ENCODE peak calls at places on chromosomes 4 and X, in nine cellular contexts. D is pancreas; P is tibial artery; L is transverse colon; X is uterus; U is CD8-positive, alpha-beta T cell; Y is stomach; F is esophagus squamous epithelium; T is mesenchymal stem cell. O is an unnamed sample. For H3K9me3, the result is how much of the 10 kb centered on the place peaks cover.

GRCh38 chrX:150219374-150220185 is 143.5 kb upstream of the MAMLD1 start:
- DNase-seq in D (no peak), P (no peak), L (no peak), X (no peak), U (no peak), Y (no peak), F (no peak), T (peak), O (no peak)

GRCh38 chrX:44937606-44938005 is 64.6 kb downstream of the KDM6A start:
- DNase-seq in D (no peak), P (no peak), L (no peak), X (no peak), U (no peak), Y (no peak), F (no peak), T (no peak), O (no peak)

GRCh38 chr4:15396157-15396800 is 31.6 kb upstream of the C1QTNF7 start:
- DNase-seq in D (no peak), P (no peak), L (peak), X (no peak), U (peak), Y (peak), F (no peak), T (peak), O (no peak)

GRCh38 chr4:119652978-119653377 is 24.4 kb upstream of the PDE5A start:
- DNase-seq in D (no peak), P (no peak), L (no peak), X (no peak), U (no peak), Y (no peak), F (no peak), T (no peak), O (no peak)

GRCh38 chrX:48910926-48911406 is 480 bp downstream of the SLC35A2 start:
- DNase-seq in D (no peak), P (no peak), L (no peak), X (no peak), U (no peak), Y (no peak), F (no peak), T (no peak), O (no peak)

GRCh38 chrX:151825927-151826471 is 86.7 kb upstream of the MAGEA4 start:
- DNase-seq in D (no peak), P (peak), L (no peak), X (peak), U (no peak), Y (no peak), F (no peak), T (peak), O (no peak)

GRCh38 chr4:140176735-140177134 is 22.8 kb upstream of the MAML3 start:
- DNase-seq in D (no peak), P (no peak), L (no peak), X (no peak), U (no peak), Y (no peak), F (no peak), T (peak), O (no peak)

GRCh38 chr4:87038837-87039715 is 104.3 kb downstream of the AFF1 start:
- DNase-seq in D (peak), P (peak), L (peak), X (peak), U (no peak), Y (peak), F (no peak), T (peak), O (no peak)

GRCh38 chrX:135345328-135345645 is 36.0 kb downstream of the ETDC start:
- DNase-seq in D (no peak), P (peak), L (peak), X (peak), U (no peak), Y (peak), F (no peak), T (peak), O (no peak)

GRCh38 chr4:915041-915474 is 17.1 kb downstream of the GAK start:
- DNase-seq in D (no peak), P (peak), L (peak), X (no peak), U (no peak), Y (no peak), F (no peak), T (no peak), O (no peak)

GRCh38 chr4:31097999-31098398 is 377.8 kb downstream of the PCDH7 start:
- DNase-seq in D (no peak), P (no peak), L (no peak), X (no peak), U (no peak), Y (no peak), F (no peak), T (no peak), O (no peak)

GRCh38 chr4:48762408-48762807 is 17.7 kb downstream of the FRYL start:
- DNase-seq in D (no peak), P (no peak), L (no peak), X (no peak), U (no peak), Y (no peak), F (no peak), T (no peak), O (no peak)
- H3K9me3 ChIP-seq in D (under half), P (under half), L (under half), X (under half), U (under half), Y (under half), F (under half), T (under half), O (under half)

DNA sequence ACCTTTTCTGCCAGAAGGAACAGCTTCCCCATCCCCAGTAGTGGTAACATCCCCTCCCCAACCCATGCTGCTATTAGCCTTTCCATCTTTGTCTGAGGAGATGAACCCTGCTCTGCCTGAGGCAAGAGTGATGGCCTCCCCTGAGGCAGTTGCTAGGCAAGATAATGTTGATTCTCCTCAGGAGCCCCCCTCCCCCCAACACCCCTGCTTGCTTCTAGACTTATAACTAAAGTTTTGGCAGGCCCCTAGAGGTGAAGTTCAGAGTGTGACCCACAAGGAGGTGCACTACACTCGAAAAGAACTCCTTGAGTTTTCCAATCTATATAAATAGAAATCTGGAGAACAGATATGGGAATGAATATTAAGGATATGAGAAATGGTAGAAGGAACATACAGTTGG is 962.5 kb downstream of the ADGRL3 start:
- DNase-seq in D (no peak), P (no peak), L (no peak), X (no peak), U (no peak), Y (no peak), F (no peak), T (no peak), O (no peak)
- H3K9me3 ChIP-seq in D (under half), P (under half), L (under half), X (under half), U (under half), Y (under half), F (under half), T (under half), O (under half)

DNA sequence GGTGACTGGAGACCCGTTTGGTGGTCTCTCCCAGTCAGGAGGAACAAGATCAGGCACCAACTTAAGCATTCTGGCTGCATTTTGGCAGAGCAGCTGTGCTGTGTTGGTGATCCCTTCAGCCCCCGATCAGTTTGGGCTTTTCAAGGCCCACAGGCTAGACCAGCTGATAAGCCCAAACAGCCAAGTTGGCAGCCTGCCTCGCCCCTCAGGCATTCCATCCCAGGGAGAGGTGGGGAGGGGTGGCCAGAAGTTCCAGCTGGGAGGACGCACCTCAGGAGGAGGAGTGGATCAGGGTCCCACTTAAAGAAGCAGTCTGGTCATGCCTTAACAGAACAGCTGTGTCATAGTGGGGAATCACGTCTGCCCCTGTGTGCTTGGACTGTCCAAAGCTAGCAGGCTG is 105.8 kb downstream of the CHIC1 start:
- DNase-seq in D (no peak), P (no peak), L (no peak), X (no peak), U (no peak), Y (no peak), F (no peak), T (no peak), O (no peak)
- H3K9me3 ChIP-seq in D (under half), P (under half), L (under half), X (under half), U (under half), Y (under half), F (under half), T (under half), O (under half)

GRCh38 chr4:52664479-52664878 is 5.4 kb upstream of the USP46 start:
- DNase-seq in D (no peak), P (no peak), L (no peak), X (no peak), U (no peak), Y (no peak), F (no peak), T (no peak), O (no peak)

GRCh38 chr4:52670739-52671138 is 11.6 kb upstream of the USP46 start:
- DNase-seq in D (no peak), P (no peak), L (no peak), X (no peak), U (no peak), Y (no peak), F (no peak), T (no peak), O (no peak)

GRCh38 chr4:52665592-52665991 is 6.5 kb upstream of the USP46 start:
- DNase-seq in D (no peak), P (no peak), L (no peak), X (no peak), U (no peak), Y (no peak), F (no peak), T (no peak), O (no peak)

DNA sequence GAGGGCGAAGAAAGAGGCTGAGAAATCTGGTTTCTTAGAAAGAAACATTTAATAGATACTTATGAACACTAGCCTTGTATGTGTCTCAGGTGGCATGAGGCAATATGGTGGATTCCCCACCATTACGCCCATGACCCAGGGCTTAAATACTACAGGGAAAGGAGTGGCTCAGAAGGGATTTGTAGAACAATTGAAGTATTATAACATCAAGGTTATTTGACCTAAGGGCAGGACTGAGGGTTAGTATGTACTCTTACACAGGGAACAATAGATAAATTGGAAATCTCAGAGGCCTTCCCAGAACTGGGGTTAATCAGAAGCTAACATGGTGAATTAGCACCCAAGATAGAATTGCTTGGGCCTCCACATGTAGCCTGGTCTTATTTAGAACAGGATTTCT is 11.0 kb upstream of the USP46 start:
- DNase-seq in D (no peak), P (no peak), L (no peak), X (no peak), U (no peak), Y (no peak), F (no peak), T (no peak), O (no peak)
- H3K9me3 ChIP-seq in D (under half), P (under half), L (under half), X (under half), U (under half), Y (under half), F (under half), T (under half), O (under half)

GRCh38 chrX:101362116-101362515 is 13.6 kb upstream of the TIMM8A start:
- DNase-seq in D (no peak), P (no peak), L (no peak), X (no peak), U (no peak), Y (no peak), F (no peak), T (no peak), O (no peak)

GRCh38 chrX:101357166-101357795 is 8.7 kb upstream of the TIMM8A start:
- DNase-seq in D (no peak), P (no peak), L (no peak), X (no peak), U (no peak), Y (no peak), F (no peak), T (peak), O (no peak)

GRCh38 chrX:101359966-101360365 is 11.4 kb upstream of the TIMM8A start:
- DNase-seq in D (no peak), P (no peak), L (no peak), X (no peak), U (no peak), Y (no peak), F (no peak), T (no peak), O (no peak)

DNA sequence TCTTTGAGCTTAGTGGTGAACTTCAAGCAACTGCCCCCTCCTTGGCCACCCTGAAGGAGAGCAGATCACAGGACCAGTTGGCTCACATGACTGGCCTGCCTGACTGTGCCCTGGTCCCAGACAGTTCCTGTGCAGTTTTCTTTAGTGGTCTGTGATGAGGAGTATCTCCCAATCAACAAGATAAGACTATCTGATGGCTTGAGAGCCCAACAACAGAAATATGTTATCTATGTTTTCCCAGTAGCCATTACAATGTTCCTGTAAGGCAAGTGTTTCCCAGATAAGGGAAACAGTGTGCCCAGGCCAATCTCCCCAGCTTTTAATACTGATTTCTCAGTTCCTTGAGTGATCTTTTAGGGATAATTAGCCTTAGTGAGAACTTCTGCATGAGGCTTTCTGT is 14.2 kb upstream of the TIMM8A start:
- DNase-seq in D (no peak), P (no peak), L (no peak), X (no peak), U (no peak), Y (no peak), F (no peak), T (no peak), O (no peak)
- H3K9me3 ChIP-seq in D (under half), P (under half), L (under half), X (under half), U (under half), Y (under half), F (under half), T (under half), O (under half)

DNA sequence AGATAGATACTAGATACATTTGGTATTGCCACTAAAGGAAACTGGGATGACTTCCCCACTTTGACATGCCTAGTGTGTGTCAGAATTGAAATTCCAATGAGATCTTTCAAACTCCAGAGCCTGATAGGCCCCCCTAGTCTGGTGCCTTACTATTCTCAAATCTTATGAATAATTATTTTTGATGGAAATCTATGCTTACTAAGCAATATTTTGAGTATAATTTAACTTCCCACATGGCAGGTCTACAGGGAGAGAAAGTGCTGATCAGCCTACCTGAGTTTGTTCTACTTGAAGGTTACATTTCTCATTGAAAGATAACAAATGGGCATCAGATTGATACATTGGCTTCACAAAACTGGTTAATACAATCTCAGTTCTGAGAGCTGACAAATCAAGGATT is 415.7 kb upstream of the BOD1L1 start:
- DNase-seq in D (no peak), P (no peak), L (no peak), X (no peak), U (no peak), Y (no peak), F (no peak), T (no peak), O (no peak)
- H3K9me3 ChIP-seq in D (under half), P (under half), L (under half), X (under half), U (under half), Y (under half), F (under half), T (under half), O (under half)

DNA sequence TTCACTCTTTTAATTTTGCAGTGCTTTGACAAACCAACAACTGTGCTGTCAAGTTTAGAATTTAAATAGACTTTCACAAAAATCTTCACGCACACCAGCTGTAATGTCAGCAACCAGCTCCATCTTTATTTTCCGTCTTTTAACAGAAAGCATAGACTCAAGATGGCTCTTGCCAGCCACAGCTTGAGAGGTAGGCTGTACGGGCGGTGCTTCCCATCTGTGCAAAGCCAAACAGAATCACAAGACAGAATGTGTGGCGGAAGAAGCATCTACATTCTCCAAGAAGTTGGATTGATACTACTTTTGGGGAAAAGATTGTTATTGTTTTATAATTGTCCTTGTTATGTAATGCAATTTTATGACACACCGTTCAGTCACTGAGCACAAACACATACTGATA is 388.4 kb upstream of the MAGEC2 start:
- DNase-seq in D (no peak), P (no peak), L (no peak), X (no peak), U (no peak), Y (no peak), F (no peak), T (no peak), O (no peak)
- H3K9me3 ChIP-seq in D (under half), P (under half), L (under half), X (under half), U (under half), Y (under half), F (under half), T (under half), O (under half)

DNA sequence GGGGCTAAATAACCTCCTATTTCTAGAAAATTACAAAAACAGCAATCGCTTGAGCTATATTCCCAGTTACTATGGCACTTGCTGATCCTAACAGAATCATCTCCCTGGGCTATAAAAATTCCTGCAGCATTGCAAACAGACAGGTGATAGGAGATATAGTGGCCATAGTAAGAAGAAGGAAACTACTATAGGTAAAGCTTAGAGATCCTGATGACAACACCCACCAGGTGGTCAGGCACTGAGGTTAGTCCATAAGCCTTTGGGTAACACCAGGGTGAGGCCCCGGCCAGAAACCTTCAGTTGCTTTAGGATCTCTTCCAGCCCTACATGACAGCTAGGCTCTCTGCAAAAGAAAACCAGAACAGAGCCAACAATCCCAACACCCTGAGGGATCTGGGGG is 197.9 kb upstream of the PPP1R2C start:
- DNase-seq in D (no peak), P (no peak), L (no peak), X (no peak), U (no peak), Y (no peak), F (no peak), T (no peak), O (no peak)
- H3K9me3 ChIP-seq in D (under half), P (under half), L (under half), X (under half), U (under half), Y (under half), F (under half), T (under half), O (under half)

GRCh38 chr4:5078015-5078414 is 26.7 kb downstream of the STK32B start:
- DNase-seq in D (no peak), P (no peak), L (no peak), X (no peak), U (no peak), Y (no peak), F (no peak), T (no peak), O (no peak)

GRCh38 chr4:5079581-5079980 is 28.3 kb downstream of the STK32B start:
- DNase-seq in D (no peak), P (no peak), L (no peak), X (no peak), U (no peak), Y (no peak), F (no peak), T (peak), O (no peak)

GRCh38 chr4:5082381-5082780 is 31.1 kb downstream of the STK32B start:
- DNase-seq in D (no peak), P (no peak), L (no peak), X (no peak), U (no peak), Y (no peak), F (no peak), T (peak), O (no peak)

GRCh38 chr4:5084911-5085475 is 33.7 kb downstream of the STK32B start:
- DNase-seq in D (no peak), P (no peak), L (no peak), X (no peak), U (no peak), Y (no peak), F (no peak), T (peak), O (no peak)

GRCh38 chr4:5081441-5081999 is 30.2 kb downstream of the STK32B start:
- DNase-seq in D (no peak), P (no peak), L (no peak), X (no peak), U (no peak), Y (no peak), F (no peak), T (no peak), O (no peak)
- H3K9me3 ChIP-seq in D (under half), P (under half), L (under half), X (under half), U (under half), Y (under half), F (under half), T (under half), O (under half)

O was measured in effector memory CD4-positive, alpha-beta T cell.